ENCODE peak calls at places on chromosomes 6 and 20, in five cellular contexts. L, Z, B, K and R are unnamed samples.

GRCh38 chr6:161233986-161234620 is 39.8 kb downstream of the AGPAT4 start:
- DNase-seq in K (peak; percentile 42), Z (no peak), B (no peak), L (no peak), R (no peak)

GRCh38 chr20:43365691-43366090 is 92.0 kb upstream of the SRSF6 start:
- DNase-seq in B (no peak), L (no peak), K (no peak), Z (no peak), R (no peak)

GRCh38 chr6:162543221-162543620 is 184.3 kb downstream of the PRKN start:
- DNase-seq in K (no peak), L (no peak), Z (no peak), B (no peak), R (no peak)

GRCh38 chr6:157157228-157157627 is 166.1 kb downstream of the TMEM242 start:
- DNase-seq in L (no peak), K (no peak), Z (no peak), B (no peak), R (no peak)

GRCh38 chr20:30500829-30501440 is 756.5 kb upstream of the DEFB115 start:
- DNase-seq in K (no peak), Z (no peak), L (no peak), B (no peak), R (no peak)

GRCh38 chr6:18551228-18551627 is 164.1 kb downstream of the RNF144B start:
- DNase-seq in Z (no peak), B (no peak), L (no peak), K (no peak), R (no peak)

GRCh38 chr6:114049367-114049966 is 78.5 kb upstream of the HDAC2 start:
- DNase-seq in B (no peak), Z (no peak), K (no peak), L (no peak), R (no peak)

GRCh38 chr6:33040157-33040556 is 30.8 kb upstream of the HLA-DOA start:
- DNase-seq in L (no peak), B (no peak), K (no peak), Z (no peak), R (no peak)

GRCh38 chr20:2900845-2901592 is 27.7 kb downstream of the PTPRA start:
- DNase-seq in Z (no peak), K (no peak), L (no peak), B (no peak), R (no peak)

GRCh38 chr20:18030020-18030419 is 27.7 kb downstream of the OVOL2 start:
- DNase-seq in Z (no peak), B (no peak), L (no peak), K (no peak), R (no peak)

GRCh38 chr6:112443666-112444065 is 96.5 kb downstream of the RFPL4B start:
- DNase-seq in K (no peak), B (no peak), L (no peak), Z (no peak), R (no peak)

GRCh38 chr20:51140671-51141070 is 117.8 kb upstream of the KCNG1 start:
- DNase-seq in B (no peak), L (no peak), K (no peak), Z (no peak), R (no peak)

GRCh38 chr6:85498596-85499258 is 48.8 kb downstream of the NT5E start:
- DNase-seq in L (no peak), B (no peak), K (no peak), Z (no peak), R (no peak)

GRCh38 chr20:58352454-58352853 is 36.6 kb upstream of the VAPB start:
- DNase-seq in K (no peak), L (no peak), B (no peak), Z (no peak), R (no peak)